ENCODE peak calls at places on chromosome 21, in eight cellular contexts. F is neural progenitor cell; J is mucosa of gallbladder; C is activated T-cell treated with anti-CD3 and anti-CD28 coated beads for 48 hours; H is upper lobe of left lung; Q is activated naive CD4-positive, alpha-beta T cell; A is NCI-H1092 treated with DMSO at 0.1 percent for 48 hours; T is RPMI8226. W is an unnamed sample.

GRCh38 chr21:45482899-45483821 is 59.1 kb downstream of the SLC19A1 start:
- DNase-seq in F (no peak), J (peak; percentile 33), C (peak; percentile 33), H (peak; percentile 46), Q (no peak), A (no peak), T (peak; percentile 50), W (no peak)

GRCh38 chr21:37712204-37712934 is 203.9 kb downstream of the KCNJ6 start:
- DNase-seq in F (peak; percentile 84), J (peak; percentile 56), C (peak; percentile 23), H (peak; percentile 60), Q (peak; percentile 1), A (peak; percentile 81), T (peak; percentile 75), W (peak; percentile 79)

GRCh38 chr21:36606292-36606982 is 92.5 kb upstream of the SIM2 start:
- DNase-seq in F (no peak), J (no peak), C (no peak), H (no peak), Q (no peak), A (no peak), T (no peak), W (no peak)

GRCh38 chr21:35050348-35051286 is 1.5 kb upstream of the RUNX1 start:
- DNase-seq in F (no peak), J (no peak), C (no peak), H (no peak), Q (no peak), A (no peak), T (peak; percentile 71), W (no peak)

GRCh38 chr21:41098076-41098475 is 69.9 kb upstream of the BACE2 start:
- DNase-seq in F (no peak), J (no peak), C (no peak), H (no peak), Q (no peak), A (no peak), T (no peak), W (no peak)

GRCh38 chr21:44858291-44858690 is 15.2 kb downstream of the PTTG1IP start:
- DNase-seq in F (no peak), J (no peak), C (no peak), H (no peak), Q (no peak), A (no peak), T (no peak), W (no peak)

GRCh38 chr21:40683349-40683748 is 163.6 kb downstream of the DSCAM start:
- DNase-seq in F (no peak), J (no peak), C (no peak), H (no peak), Q (no peak), A (no peak), T (no peak), W (no peak)

GRCh38 chr21:45431781-45432572 is 27.0 kb downstream of the COL18A1 start:
- DNase-seq in F (no peak), J (no peak), C (no peak), H (no peak), Q (no peak), A (no peak), T (no peak), W (no peak)

GRCh38 chr21:32719085-32719484 is 8.7 kb downstream of the SYNJ1 start:
- DNase-seq in F (no peak), J (no peak), C (no peak), H (no peak), Q (no peak), A (no peak), T (no peak), W (no peak)

GRCh38 chr21:34620084-34620665 is 5.3 kb upstream of the RCAN1 start:
- DNase-seq in F (no peak), J (no peak), C (no peak), H (no peak), Q (no peak), A (no peak), T (no peak), W (no peak)

GRCh38 chr21:44918581-44919033 is 2.1 kb downstream of the ITGB2 start:
- DNase-seq in F (peak; percentile 62), J (no peak), C (no peak), H (no peak), Q (no peak), A (no peak), T (no peak), W (no peak)